ENCODE peak calls at places on chromosomes 7 and 10, in five cellular contexts. One of them, this sample, is unnamed.

GRCh38 chr10:78752708-78753107 is 316.1 kb upstream of the ZMIZ1 start:
- DNase-seq in tibial nerve: no peak
- DNase-seq in esophagus squamous epithelium: no peak
- DNase-seq in A549: no peak
- DNase-seq in lung: no peak
- DNase-seq in this sample: no peak

GRCh38 chr7:50718311-50718710 is 64.4 kb downstream of the GRB10 start:
- DNase-seq in tibial nerve: no peak
- DNase-seq in esophagus squamous epithelium: no peak
- DNase-seq in A549: no peak
- DNase-seq in lung: no peak
- DNase-seq in this sample: no peak

GRCh38 chr10:102457591-102458150 is 6.3 kb upstream of the C10orf95 start:
- DNase-seq in tibial nerve: no peak
- DNase-seq in esophagus squamous epithelium: no peak
- DNase-seq in A549: no peak
- DNase-seq in lung: no peak
- DNase-seq in this sample: no peak

GRCh38 chr7:106980358-106980685 is 64.2 kb upstream of the PRKAR2B start:
- DNase-seq in tibial nerve: no peak
- DNase-seq in esophagus squamous epithelium: no peak
- DNase-seq in A549: no peak
- DNase-seq in lung: no peak
- DNase-seq in this sample: no peak

GRCh38 chr10:13851906-13852305 is 265.1 kb downstream of the PRPF18 start:
- DNase-seq in tibial nerve: no peak
- DNase-seq in esophagus squamous epithelium: no peak
- DNase-seq in A549: no peak
- DNase-seq in lung: no peak
- DNase-seq in this sample: no peak

GRCh38 chr7:116162236-116162635 is 48.1 kb upstream of the TES start:
- DNase-seq in tibial nerve: no peak
- DNase-seq in esophagus squamous epithelium: no peak
- DNase-seq in A549: no peak
- DNase-seq in lung: no peak
- DNase-seq in this sample: no peak

GRCh38 chr10:9634466-9634865 is 1383.2 kb upstream of the CELF2 start:
- DNase-seq in tibial nerve: no peak
- DNase-seq in esophagus squamous epithelium: no peak
- DNase-seq in A549: no peak
- DNase-seq in lung: no peak
- DNase-seq in this sample: no peak

GRCh38 chr10:49606981-49607535 is 3.1 kb upstream of the SLC18A3 start:
- DNase-seq in tibial nerve: peak; percentile 44
- DNase-seq in esophagus squamous epithelium: no peak
- DNase-seq in A549: peak; percentile 34
- DNase-seq in lung: peak; percentile 49
- DNase-seq in this sample: no peak

GRCh38 chr10:23968296-23968695 is 240.6 kb upstream of the KIAA1217 start:
- DNase-seq in tibial nerve: no peak
- DNase-seq in esophagus squamous epithelium: no peak
- DNase-seq in A549: no peak
- DNase-seq in lung: no peak
- DNase-seq in this sample: no peak

GRCh38 chr10:49187950-49188761 is at the start of gene TMEM273:
- DNase-seq in tibial nerve: peak; percentile 66
- DNase-seq in esophagus squamous epithelium: peak; percentile 32
- DNase-seq in A549: no peak
- DNase-seq in lung: peak; percentile 68
- DNase-seq in this sample: peak; percentile 34

GRCh38 chr7:24715661-24716479 is 41.4 kb downstream of the GSDME start:
- DNase-seq in tibial nerve: no peak
- DNase-seq in esophagus squamous epithelium: no peak
- DNase-seq in A549: peak; percentile 60
- DNase-seq in lung: peak; percentile 26
- DNase-seq in this sample: no peak

GRCh38 chr7:34320926-34321609 is 336.9 kb upstream of the NPSR1 start:
- DNase-seq in tibial nerve: peak; percentile 50
- DNase-seq in esophagus squamous epithelium: no peak
- DNase-seq in A549: peak; percentile 78
- DNase-seq in lung: peak; percentile 56
- DNase-seq in this sample: no peak

GRCh38 chr10:8365935-8366911 is 311.7 kb downstream of the GATA3 start:
- DNase-seq in tibial nerve: no peak
- DNase-seq in esophagus squamous epithelium: no peak
- DNase-seq in A549: peak; percentile 99
- DNase-seq in lung: no peak
- DNase-seq in this sample: peak; percentile 45

GRCh38 chr7:143391462-143392404 is 10.6 kb downstream of the ZYX start:
- DNase-seq in tibial nerve: peak; percentile 55
- DNase-seq in esophagus squamous epithelium: no peak
- DNase-seq in A549: no peak
- DNase-seq in lung: no peak
- DNase-seq in this sample: no peak

GRCh38 chr10:130707389-130707979 is 571.3 kb downstream of the GLRX3 start:
- DNase-seq in tibial nerve: no peak
- DNase-seq in esophagus squamous epithelium: no peak
- DNase-seq in A549: peak; percentile 7
- DNase-seq in lung: no peak
- DNase-seq in this sample: no peak

GRCh38 chr7:49611951-49612350 is 161.5 kb upstream of the VWC2 start:
- DNase-seq in tibial nerve: no peak
- DNase-seq in esophagus squamous epithelium: no peak
- DNase-seq in A549: no peak
- DNase-seq in lung: no peak
- DNase-seq in this sample: no peak

GRCh38 chr7:2307690-2308107 is 6.5 kb downstream of the SNX8 start:
- DNase-seq in tibial nerve: no peak
- DNase-seq in esophagus squamous epithelium: no peak
- DNase-seq in A549: no peak
- DNase-seq in lung: no peak
- DNase-seq in this sample: no peak

GRCh38 chr10:111126981-111127848 is 50.4 kb downstream of the ADRA2A start:
- DNase-seq in tibial nerve: no peak
- DNase-seq in esophagus squamous epithelium: no peak
- DNase-seq in A549: no peak
- DNase-seq in lung: no peak
- DNase-seq in this sample: no peak

GRCh38 chr7:79034733-79035132 is 418.7 kb downstream of the MAGI2 start:
- DNase-seq in tibial nerve: no peak
- DNase-seq in esophagus squamous epithelium: no peak
- DNase-seq in A549: no peak
- DNase-seq in lung: no peak
- DNase-seq in this sample: no peak

GRCh38 chr7:106542550-106543220 is 118.3 kb downstream of the CCDC71L start:
- DNase-seq in tibial nerve: peak; percentile 81
- DNase-seq in esophagus squamous epithelium: no peak
- DNase-seq in A549: peak; percentile 75
- DNase-seq in lung: peak; percentile 64
- DNase-seq in this sample: no peak

GRCh38 chr10:79287973-79288715 is 59.1 kb upstream of the PPIF start:
- DNase-seq in tibial nerve: no peak
- DNase-seq in esophagus squamous epithelium: no peak
- DNase-seq in A549: no peak
- DNase-seq in lung: no peak
- DNase-seq in this sample: no peak

GRCh38 chr7:139452948-139453672 is 30.4 kb downstream of the KLRG2 start:
- DNase-seq in tibial nerve: no peak
- DNase-seq in esophagus squamous epithelium: no peak
- DNase-seq in A549: no peak
- DNase-seq in lung: no peak
- DNase-seq in this sample: no peak

GRCh38 chr10:4549254-4549653 is 276.8 kb upstream of the AKR1E2 start:
- DNase-seq in tibial nerve: no peak
- DNase-seq in esophagus squamous epithelium: no peak
- DNase-seq in A549: no peak
- DNase-seq in lung: no peak
- DNase-seq in this sample: no peak

GRCh38 chr7:143415696-143416095 is 7.0 kb upstream of the EPHA1 start:
- DNase-seq in tibial nerve: no peak
- DNase-seq in esophagus squamous epithelium: no peak
- DNase-seq in A549: no peak
- DNase-seq in lung: no peak
- DNase-seq in this sample: no peak

GRCh38 chr10:28925154-28925663 is 247.9 kb downstream of the BAMBI start:
- DNase-seq in tibial nerve: no peak
- DNase-seq in esophagus squamous epithelium: no peak
- DNase-seq in A549: no peak
- DNase-seq in lung: no peak
- DNase-seq in this sample: no peak

GRCh38 chr10:125768217-125768616 is 7.4 kb downstream of the MMP21 start:
- DNase-seq in tibial nerve: no peak
- DNase-seq in esophagus squamous epithelium: no peak
- DNase-seq in A549: no peak
- DNase-seq in lung: no peak
- DNase-seq in this sample: no peak

DNA sequence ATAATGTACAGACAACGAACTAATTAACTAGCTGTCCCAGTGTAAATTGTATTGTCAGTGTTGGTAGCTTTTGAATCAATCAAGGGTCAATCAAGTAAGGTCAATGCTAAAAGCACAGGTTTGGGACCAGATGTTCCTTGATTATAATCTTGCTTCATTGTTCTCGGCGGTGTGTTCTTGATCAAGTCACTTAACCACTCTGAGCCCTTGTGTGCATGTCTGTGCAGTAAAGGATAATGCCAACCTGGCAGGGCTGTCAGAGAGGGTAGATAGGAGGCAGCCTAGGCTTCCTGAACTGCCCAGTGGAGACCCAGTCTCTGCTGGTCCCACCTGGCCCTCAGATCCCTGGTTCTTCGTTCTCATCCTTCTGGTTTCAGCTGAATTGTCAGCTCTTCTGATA is 221.0 kb downstream of the EMX2 start:
- DNase-seq in tibial nerve: no peak
- DNase-seq in esophagus squamous epithelium: no peak
- DNase-seq in A549: no peak
- DNase-seq in lung: no peak
- DNase-seq in this sample: no peak
- H3K4me3 ChIP-seq in tibial nerve: no peak overlapping the region
- H3K4me3 ChIP-seq in esophagus squamous epithelium: no peak overlapping the region
- H3K4me3 ChIP-seq in A549: no peak overlapping the region
- H3K4me3 ChIP-seq in lung: no peak overlapping the region
- H3K4me3 ChIP-seq in this sample: no peak overlapping the region

GRCh38 chr10:117164878-117165556 is 26.9 kb upstream of the VAX1 start:
- DNase-seq in tibial nerve: no peak
- DNase-seq in esophagus squamous epithelium: no peak
- DNase-seq in A549: no peak
- DNase-seq in lung: no peak
- DNase-seq in this sample: no peak

GRCh38 chr10:117163061-117163953 is 25.2 kb upstream of the VAX1 start:
- DNase-seq in tibial nerve: no peak
- DNase-seq in esophagus squamous epithelium: no peak
- DNase-seq in A549: peak; percentile 31
- DNase-seq in lung: no peak
- DNase-seq in this sample: no peak

GRCh38 chr10:117165557-117166419 is 27.7 kb upstream of the VAX1 start:
- DNase-seq in tibial nerve: no peak
- DNase-seq in esophagus squamous epithelium: no peak
- DNase-seq in A549: peak; percentile 71
- DNase-seq in lung: peak; percentile 41
- DNase-seq in this sample: no peak

GRCh38 chr10:117162093-117163021 is 24.3 kb upstream of the VAX1 start:
- DNase-seq in tibial nerve: no peak
- DNase-seq in esophagus squamous epithelium: no peak
- DNase-seq in A549: no peak
- DNase-seq in lung: no peak
- DNase-seq in this sample: no peak

DNA sequence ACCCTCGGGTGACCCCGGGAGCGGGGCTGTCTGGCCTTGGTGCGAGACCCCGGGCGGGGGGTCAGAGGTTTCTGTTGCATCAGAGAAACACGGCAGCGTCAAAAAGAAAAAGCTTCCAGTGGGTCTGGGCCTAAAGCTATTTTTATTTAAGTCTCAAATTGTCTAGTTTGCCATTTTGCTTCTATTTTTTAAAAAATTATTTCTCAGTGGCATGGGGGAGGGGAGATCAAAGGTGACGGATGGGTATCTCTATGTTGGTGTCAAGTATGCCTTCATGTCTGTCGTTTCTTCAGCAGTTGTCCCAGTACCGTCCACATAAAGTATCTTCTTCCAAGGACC is 25.9 kb upstream of the VAX1 start:
- DNase-seq in tibial nerve: no peak
- DNase-seq in esophagus squamous epithelium: no peak
- DNase-seq in A549: no peak
- DNase-seq in lung: no peak
- DNase-seq in this sample: no peak
- H3K4me1 ChIP-seq in tibial nerve: peaks cover 64% of the 10 kb centered on the region
- H3K4me1 ChIP-seq in esophagus squamous epithelium: peaks cover 62% of the 10 kb centered on the region
- H3K4me1 ChIP-seq in A549: peaks cover 8% of the 10 kb centered on the region
- H3K4me1 ChIP-seq in lung: peaks cover 23% of the 10 kb centered on the region
- H3K4me1 ChIP-seq in this sample: peaks cover 33% of the 10 kb centered on the region

DNA sequence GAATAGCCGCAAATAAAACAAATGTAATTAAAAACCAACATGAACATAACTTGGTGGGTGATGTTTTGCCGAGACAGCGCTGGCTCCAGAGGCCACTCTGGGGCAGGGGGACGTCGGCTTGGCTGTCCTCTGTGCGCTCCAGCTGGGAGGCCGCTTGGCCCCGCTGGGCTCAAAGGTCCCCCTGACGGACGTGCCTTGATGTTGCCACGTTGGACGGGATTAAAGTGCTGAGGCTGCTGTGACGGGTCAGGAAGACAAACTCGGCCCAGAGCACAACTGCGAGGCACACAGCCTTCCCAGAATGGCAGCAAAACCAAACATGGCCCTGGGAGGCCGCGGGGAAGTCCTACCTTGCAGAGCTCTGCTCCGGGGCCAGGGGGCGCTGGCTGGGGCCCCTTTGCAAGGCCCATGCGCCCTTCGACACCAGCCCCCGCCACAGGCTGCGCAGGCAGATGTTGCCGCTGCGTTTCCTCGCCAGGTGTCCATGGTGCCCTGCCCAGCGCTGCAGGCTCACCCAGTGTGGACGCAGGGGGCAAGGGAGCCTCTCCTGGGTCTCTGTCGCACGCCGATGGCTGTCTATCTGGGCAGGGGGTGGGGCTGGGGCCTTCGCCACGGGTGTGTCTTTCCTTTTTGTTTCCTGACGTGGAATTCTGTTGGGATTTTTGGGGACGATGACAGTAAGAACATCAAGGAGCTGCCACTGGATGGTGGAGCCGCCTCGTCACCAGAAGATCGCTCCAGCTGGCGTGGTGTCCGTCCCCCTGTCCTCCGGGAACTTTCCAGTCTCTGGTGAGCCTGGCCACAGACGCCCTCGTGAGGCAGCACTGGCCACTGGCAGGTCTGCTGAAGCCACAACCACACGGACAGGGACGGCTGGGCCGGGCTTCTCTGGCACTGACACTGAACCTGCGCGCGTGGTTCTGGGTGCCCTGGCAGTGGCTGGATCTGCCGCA is 99.6 kb upstream of the DIP2C start:
- DNase-seq in tibial nerve: peak; percentile 27
- DNase-seq in esophagus squamous epithelium: no peak
- DNase-seq in A549: peak; percentile 84
- DNase-seq in lung: peak; percentile 77
- DNase-seq in this sample: no peak
- H3K4me3 ChIP-seq in tibial nerve: peak overlapping the region; percentile 41
- H3K4me3 ChIP-seq in esophagus squamous epithelium: peak overlapping the region; percentile 49
- H3K4me3 ChIP-seq in A549: peak overlapping the region; percentile 76
- H3K4me3 ChIP-seq in lung: no peak overlapping the region
- H3K4me3 ChIP-seq in this sample: peak overlapping the region; percentile 12

GRCh38 chr7:128936798-128937197 is 929 bp upstream of the IRF5 start:
- DNase-seq in tibial nerve: no peak
- DNase-seq in esophagus squamous epithelium: no peak
- DNase-seq in A549: no peak
- DNase-seq in lung: no peak
- DNase-seq in this sample: no peak
- H3K4me1 ChIP-seq in tibial nerve: peaks cover 22% of the 10 kb centered on the region
- H3K4me1 ChIP-seq in esophagus squamous epithelium: peaks cover 53% of the 10 kb centered on the region
- H3K4me1 ChIP-seq in A549: peaks cover 12% of the 10 kb centered on the region
- H3K4me1 ChIP-seq in lung: peaks cover 6% of the 10 kb centered on the region
- H3K4me1 ChIP-seq in this sample: peaks cover 45% of the 10 kb centered on the region

This sample was measured in effector memory CD4-positive, alpha-beta T cell.